ENCODE peak calls at places on chromosomes 16 and 17, in five cellular contexts. A is transverse colon, B is fibroblast of pulmonary artery, K is adrenal gland, S is mesothelial cell of epicardium. E is an unnamed sample.
A peak's percentile ranks its signal among the peaks of the same experiment; 100 is the strongest.

GRCh38 chr16:65896448-65897153 is 469.9 kb upstream of the CDH5 start:
- DNase-seq in A (no peak), B (no peak), K (no peak), S (no peak), E (no peak)

GRCh38 chr16:1137604-1138003 is 15.3 kb upstream of the CACNA1H start:
- DNase-seq in A (no peak), B (no peak), K (peak; percentile 99), S (no peak), E (no peak)

GRCh38 chr16:57356547-57356946 is 2.0 kb upstream of the CCL22 start:
- DNase-seq in A (no peak), B (no peak), K (no peak), S (no peak), E (no peak)

GRCh38 chr17:13986855-13987254 is 82.4 kb upstream of the COX10 start:
- DNase-seq in A (no peak), B (no peak), K (no peak), S (no peak), E (no peak)

GRCh38 chr17:56593741-56594527 is 435 bp downstream of the NOG start:
- DNase-seq in A (peak; percentile 16), B (peak; percentile 50), K (peak; percentile 60), S (peak; percentile 50), E (peak; percentile 73)

GRCh38 chr17:82327757-82328140 is 5.8 kb downstream of the SECTM1 start:
- DNase-seq in A (no peak), B (no peak), K (no peak), S (no peak), E (peak; percentile 11)

GRCh38 chr17:76091526-76092285 is 11.9 kb downstream of the EXOC7 start:
- DNase-seq in A (no peak), B (no peak), K (no peak), S (no peak), E (no peak)

GRCh38 chr16:6969594-6969993 is 363.1 kb upstream of the RBFOX1 start:
- DNase-seq in A (no peak), B (no peak), K (no peak), S (no peak), E (no peak)

GRCh38 chr17:30292490-30292858 is 730 bp upstream of the BLMH start:
- DNase-seq in A (no peak), B (no peak), K (no peak), S (no peak), E (no peak)

GRCh38 chr17:71099003-71099710 is 929.8 kb downstream of the KCNJ2 start:
- DNase-seq in A (no peak), B (no peak), K (no peak), S (no peak), E (no peak)

GRCh38 chr17:76940738-76941350 is 72.6 kb downstream of the MGAT5B start:
- DNase-seq in A (no peak), B (no peak), K (no peak), S (no peak), E (no peak)

GRCh38 chr16:78275420-78275819 is 176.0 kb downstream of the WWOX start:
- DNase-seq in A (no peak), B (no peak), K (no peak), S (no peak), E (no peak)

GRCh38 chr17:15436399-15437369 is 30.7 kb downstream of the CDRT4 start:
- DNase-seq in A (peak; percentile 63), B (peak; percentile 69), K (peak; percentile 36), S (no peak), E (no peak)

GRCh38 chr17:45101883-45102811 is 30.2 kb downstream of the PLCD3 start:
- DNase-seq in A (no peak), B (no peak), K (peak; percentile 67), S (no peak), E (no peak)

GRCh38 chr17:11874756-11875155 is 122.5 kb downstream of the ZNF18 start:
- DNase-seq in A (no peak), B (no peak), K (no peak), S (no peak), E (no peak)

DNA sequence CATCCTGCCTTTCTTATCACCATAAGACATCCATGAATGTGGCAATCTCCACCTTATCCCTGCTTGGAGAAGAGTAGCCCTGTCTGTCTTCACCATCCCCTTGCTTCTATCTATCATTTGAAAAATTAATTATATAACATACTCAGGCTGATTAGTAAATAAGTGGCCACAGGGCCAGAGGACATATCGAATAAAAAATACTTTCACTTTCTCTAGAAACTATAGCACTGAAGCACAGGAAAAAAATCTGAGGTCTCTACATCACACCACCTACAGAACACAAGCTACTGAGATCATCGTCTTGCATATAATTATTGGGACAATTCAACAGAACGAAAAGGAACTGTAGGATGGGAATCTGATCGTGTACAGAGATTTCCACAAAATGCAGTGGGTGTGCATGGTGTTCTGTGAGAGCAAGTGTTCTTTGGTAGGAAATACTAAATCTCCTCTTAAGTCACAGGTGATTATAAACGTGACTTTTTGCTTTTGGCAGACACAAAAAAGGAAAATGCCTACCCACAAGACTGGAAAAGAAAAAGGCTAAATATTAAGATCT is 289.6 kb upstream of the ERCC4 start:
- DNase-seq in A (no peak), B (no peak), K (no peak), S (no peak), E (no peak)
- TF ChIP-seq CTCF in A (no peak), B (no peak), K (no peak), S (no peak), E (no peak)

GRCh38 chr16:85334718-85335583 is 222.7 kb upstream of the CIBAR2 start:
- DNase-seq in A (peak; percentile 88), B (no peak), K (no peak), S (no peak), E (no peak)
- TF ChIP-seq CTCF in A (no peak), B (no peak), K (no peak), S (no peak), E (no peak)

GRCh38 chr16:24671455-24671954 is 57.9 kb upstream of the TNRC6A start:
- DNase-seq in A (no peak), B (no peak), K (peak; percentile 24), S (no peak), E (no peak)
- TF ChIP-seq CTCF in A (no peak), B (no peak), K (no peak), S (no peak), E (peak; percentile 28)

DNA sequence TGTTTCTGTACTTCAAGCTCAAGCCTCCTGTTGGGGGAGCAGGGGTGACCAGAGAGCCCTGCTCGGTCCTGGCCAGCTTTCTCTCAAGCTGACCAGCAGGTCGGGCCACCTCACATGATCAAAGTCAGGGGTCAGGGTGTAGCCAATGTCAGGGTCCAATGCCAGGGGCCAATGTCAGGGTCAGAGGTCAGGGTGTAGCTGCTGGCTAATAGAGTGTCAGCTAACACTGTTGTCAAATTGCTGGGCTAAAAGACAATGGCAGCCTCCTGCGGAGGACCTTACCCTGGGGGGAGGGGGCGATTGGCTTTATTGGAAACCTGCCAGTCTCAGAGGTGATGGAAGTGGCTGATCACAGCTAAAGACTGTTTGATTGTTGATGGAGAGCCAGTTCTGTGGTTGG is 97.2 kb upstream of the ZFHX3 start:
- DNase-seq in A (no peak), B (no peak), K (no peak), S (no peak), E (peak; percentile 22)
- TF ChIP-seq CTCF in A (no peak), B (no peak), K (no peak), S (no peak), E (no peak)

DNA sequence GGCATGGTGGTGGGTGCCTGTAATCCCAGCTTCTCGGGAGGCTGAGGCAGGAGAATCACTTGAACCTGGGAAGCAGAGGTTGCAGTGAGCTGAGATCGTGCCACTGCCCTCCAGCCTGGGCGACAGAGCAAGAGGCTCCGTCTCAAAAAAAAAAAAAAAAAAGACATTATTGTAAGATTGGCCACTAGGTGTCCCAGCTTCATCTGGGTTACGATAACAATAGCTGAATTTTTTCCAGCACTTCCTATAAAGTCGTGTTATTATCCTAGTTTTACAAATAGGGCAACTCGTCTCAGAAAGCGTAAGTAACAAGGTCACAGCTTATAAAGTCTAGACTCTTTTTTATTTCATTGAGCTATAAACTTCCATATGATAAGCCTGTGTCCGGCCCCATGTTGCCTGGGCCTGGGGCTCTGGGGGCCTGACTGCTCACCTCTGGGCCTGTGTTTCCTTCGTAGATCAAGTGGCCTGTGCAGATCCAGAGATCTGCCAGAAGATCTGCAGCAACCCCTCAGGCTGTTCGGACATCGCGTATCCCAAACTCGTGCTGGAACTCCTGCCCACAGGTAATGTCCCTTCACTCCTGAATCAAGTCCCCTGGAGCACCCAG is 60.5 kb downstream of the SLC5A11 start:
- DNase-seq in A (no peak), B (peak; percentile 56), K (no peak), S (no peak), E (no peak)
- TF ChIP-seq CTCF in A (peak; percentile 40), B (peak; percentile 52), K (peak; percentile 48), S (peak; percentile 66), E (peak; percentile 73)

GRCh38 chr16:81658373-81658772 is 120.7 kb upstream of the PLCG2 start:
- DNase-seq in A (no peak), B (no peak), K (no peak), S (no peak), E (no peak)

GRCh38 chr16:81657224-81657623 is 121.9 kb upstream of the PLCG2 start:
- DNase-seq in A (no peak), B (no peak), K (no peak), S (no peak), E (no peak)

GRCh38 chr16:81655474-81656162 is 123.5 kb upstream of the PLCG2 start:
- DNase-seq in A (no peak), B (no peak), K (no peak), S (no peak), E (no peak)

GRCh38 chr16:81659249-81659648 is 119.8 kb upstream of the PLCG2 start:
- DNase-seq in A (no peak), B (no peak), K (no peak), S (no peak), E (no peak)

DNA sequence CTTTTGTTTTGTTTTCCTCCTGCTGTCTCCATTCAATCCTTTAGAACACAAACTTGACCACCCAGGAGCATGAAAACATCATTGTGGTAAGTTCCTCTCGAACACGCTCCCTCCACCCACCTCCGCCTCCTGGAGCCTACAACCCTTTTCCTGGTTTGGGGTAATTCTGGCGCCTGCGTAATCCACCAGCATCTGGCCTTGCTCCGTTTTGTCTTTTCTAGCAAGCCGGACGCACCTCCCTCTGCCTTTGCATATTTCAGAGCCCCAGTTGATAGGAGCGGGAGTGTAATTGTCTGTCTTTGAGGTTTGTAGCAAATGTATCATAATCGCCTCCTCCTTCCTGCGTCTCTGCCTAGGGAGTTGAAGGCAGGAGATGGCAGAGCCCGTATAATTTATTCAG is 121.4 kb upstream of the PLCG2 start:
- DNase-seq in A (peak; percentile 30), B (no peak), K (no peak), S (no peak), E (no peak)
- TF ChIP-seq CTCF in A (no peak), B (no peak), K (no peak), S (no peak), E (no peak)

GRCh38 chr16:20741555-20742285 is at the start of gene THUMPD1:
- DNase-seq in A (peak; percentile 98), B (peak; percentile 96), K (peak; percentile 97), S (peak; percentile 89), E (peak; percentile 99)
- TF ChIP-seq CTCF in A (no peak), B (peak; percentile 28), K (no peak), S (no peak), E (no peak)

DNA sequence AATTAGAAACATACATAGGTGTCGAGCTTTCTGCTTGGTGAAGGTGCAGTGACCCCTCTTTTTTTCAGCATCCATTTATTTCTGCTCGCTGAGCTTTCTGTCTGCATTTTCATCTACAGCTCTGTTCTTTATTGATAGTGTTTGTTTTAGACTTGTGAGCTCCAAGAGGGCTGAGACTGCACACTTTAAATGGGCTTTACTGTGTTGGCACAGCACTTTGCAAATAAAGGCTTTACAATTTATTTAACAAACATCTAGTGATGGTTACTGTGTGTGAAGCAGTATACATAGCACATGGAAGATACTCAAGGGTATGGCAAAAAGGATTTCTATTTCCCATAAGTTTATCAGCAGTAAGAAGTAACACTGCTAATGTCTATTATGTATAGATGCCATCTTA is 563.7 kb upstream of the HSBP1 start:
- DNase-seq in A (no peak), B (no peak), K (no peak), S (no peak), E (no peak)
- TF ChIP-seq CTCF in A (no peak), B (no peak), K (no peak), S (no peak), E (no peak)

E was measured in glutamatergic neuron.